ENCODE peak calls at places on chromosome 17, in nine cellular contexts. One of them, this sample, is unnamed.

GRCh38 chr17:1905190-1905919 is 75.5 kb downstream of the RPA1 start:
- DNase-seq in GM12878: no peak
- DNase-seq in esophagus squamous epithelium: no peak
- DNase-seq in body of pancreas: no peak
- DNase-seq in stomach: no peak
- DNase-seq in fibroblast of mammary gland: no peak
- DNase-seq in Panc1: no peak
- DNase-seq in choroid plexus epithelial cell: no peak
- DNase-seq in CD4-positive, alpha-beta T cell: no peak
- DNase-seq in this sample: no peak

GRCh38 chr17:64765191-64765889 is 103.2 kb upstream of the SMURF2 start:
- DNase-seq in GM12878: no peak
- DNase-seq in esophagus squamous epithelium: no peak
- DNase-seq in body of pancreas: no peak
- DNase-seq in stomach: no peak
- DNase-seq in fibroblast of mammary gland: no peak
- DNase-seq in Panc1: no peak
- DNase-seq in choroid plexus epithelial cell: no peak
- DNase-seq in CD4-positive, alpha-beta T cell: no peak
- DNase-seq in this sample: no peak

GRCh38 chr17:61519139-61519538 is 66.9 kb downstream of the TBX4 start:
- DNase-seq in GM12878: no peak
- DNase-seq in esophagus squamous epithelium: no peak
- DNase-seq in body of pancreas: no peak
- DNase-seq in stomach: no peak
- DNase-seq in fibroblast of mammary gland: no peak
- DNase-seq in Panc1: no peak
- DNase-seq in choroid plexus epithelial cell: no peak
- DNase-seq in CD4-positive, alpha-beta T cell: no peak
- DNase-seq in this sample: no peak

GRCh38 chr17:63526861-63527260 is 3.7 kb downstream of the KCNH6 start:
- DNase-seq in GM12878: no peak
- DNase-seq in esophagus squamous epithelium: no peak
- DNase-seq in body of pancreas: no peak
- DNase-seq in stomach: no peak
- DNase-seq in fibroblast of mammary gland: no peak
- DNase-seq in Panc1: no peak
- DNase-seq in choroid plexus epithelial cell: no peak
- DNase-seq in CD4-positive, alpha-beta T cell: no peak
- DNase-seq in this sample: no peak

GRCh38 chr17:72115789-72116520 is 4.9 kb upstream of the SOX9 start:
- DNase-seq in GM12878: no peak
- DNase-seq in esophagus squamous epithelium: no peak
- DNase-seq in body of pancreas: no peak
- DNase-seq in stomach: no peak
- DNase-seq in fibroblast of mammary gland: no peak
- DNase-seq in Panc1: no peak
- DNase-seq in choroid plexus epithelial cell: no peak
- DNase-seq in CD4-positive, alpha-beta T cell: no peak
- DNase-seq in this sample: no peak

GRCh38 chr17:49914096-49914490 is 54.9 kb upstream of the DLX4 start:
- DNase-seq in GM12878: no peak
- DNase-seq in esophagus squamous epithelium: no peak
- DNase-seq in body of pancreas: no peak
- DNase-seq in stomach: no peak
- DNase-seq in fibroblast of mammary gland: no peak
- DNase-seq in Panc1: no peak
- DNase-seq in choroid plexus epithelial cell: no peak
- DNase-seq in CD4-positive, alpha-beta T cell: no peak
- DNase-seq in this sample: no peak

GRCh38 chr17:33484559-33484958 is 191.5 kb upstream of the ASIC2 start:
- DNase-seq in GM12878: no peak
- DNase-seq in esophagus squamous epithelium: no peak
- DNase-seq in body of pancreas: no peak
- DNase-seq in stomach: no peak
- DNase-seq in fibroblast of mammary gland: no peak
- DNase-seq in Panc1: no peak
- DNase-seq in choroid plexus epithelial cell: no peak
- DNase-seq in CD4-positive, alpha-beta T cell: no peak
- DNase-seq in this sample: no peak

GRCh38 chr17:40568074-40568836 is 3.0 kb upstream of the CCR7 start:
- DNase-seq in GM12878: no peak
- DNase-seq in esophagus squamous epithelium: no peak
- DNase-seq in body of pancreas: no peak
- DNase-seq in stomach: no peak
- DNase-seq in fibroblast of mammary gland: no peak
- DNase-seq in Panc1: no peak
- DNase-seq in choroid plexus epithelial cell: no peak
- DNase-seq in CD4-positive, alpha-beta T cell: no peak
- DNase-seq in this sample: no peak

GRCh38 chr17:36592316-36592710 is 634 bp downstream of the DHRS11 start:
- DNase-seq in GM12878: no peak
- DNase-seq in esophagus squamous epithelium: no peak
- DNase-seq in body of pancreas: peak; percentile 25
- DNase-seq in stomach: no peak
- DNase-seq in fibroblast of mammary gland: no peak
- DNase-seq in Panc1: no peak
- DNase-seq in choroid plexus epithelial cell: peak; percentile 9
- DNase-seq in CD4-positive, alpha-beta T cell: no peak
- DNase-seq in this sample: no peak

GRCh38 chr17:50396261-50397110 is 837 bp downstream of the LRRC59 start:
- DNase-seq in GM12878: no peak
- DNase-seq in esophagus squamous epithelium: no peak
- DNase-seq in body of pancreas: peak; percentile 85
- DNase-seq in stomach: peak; percentile 83
- DNase-seq in fibroblast of mammary gland: peak; percentile 83
- DNase-seq in Panc1: no peak
- DNase-seq in choroid plexus epithelial cell: peak; percentile 65
- DNase-seq in CD4-positive, alpha-beta T cell: no peak
- DNase-seq in this sample: peak; percentile 78

GRCh38 chr17:29066603-29067002 is 23.7 kb downstream of the PIPOX start:
- DNase-seq in GM12878: no peak
- DNase-seq in esophagus squamous epithelium: no peak
- DNase-seq in body of pancreas: no peak
- DNase-seq in stomach: no peak
- DNase-seq in fibroblast of mammary gland: no peak
- DNase-seq in Panc1: no peak
- DNase-seq in choroid plexus epithelial cell: no peak
- DNase-seq in CD4-positive, alpha-beta T cell: no peak
- DNase-seq in this sample: no peak

GRCh38 chr17:68019675-68020450 is 15.7 kb upstream of the KPNA2 start:
- DNase-seq in GM12878: peak; percentile 97
- DNase-seq in esophagus squamous epithelium: peak; percentile 55
- DNase-seq in body of pancreas: peak; percentile 96
- DNase-seq in stomach: peak; percentile 97
- DNase-seq in fibroblast of mammary gland: peak; percentile 94
- DNase-seq in Panc1: peak; percentile 95
- DNase-seq in choroid plexus epithelial cell: peak; percentile 97
- DNase-seq in CD4-positive, alpha-beta T cell: peak; percentile 91
- DNase-seq in this sample: peak; percentile 95
- TF ChIP-seq CTCF in GM12878: peak; percentile 19
- TF ChIP-seq CTCF in esophagus squamous epithelium: peak; percentile 71
- TF ChIP-seq CTCF in body of pancreas: peak; percentile 85
- TF ChIP-seq CTCF in stomach: no peak
- TF ChIP-seq CTCF in fibroblast of mammary gland: no peak
- TF ChIP-seq CTCF in Panc1: no peak
- TF ChIP-seq CTCF in choroid plexus epithelial cell: no peak
- TF ChIP-seq CTCF in CD4-positive, alpha-beta T cell: peak; percentile 44
- TF ChIP-seq CTCF in this sample: no peak

GRCh38 chr17:17693955-17694228 is 12.6 kb downstream of the RAI1 start:
- DNase-seq in GM12878: no peak
- DNase-seq in esophagus squamous epithelium: no peak
- DNase-seq in body of pancreas: no peak
- DNase-seq in stomach: no peak
- DNase-seq in fibroblast of mammary gland: no peak
- DNase-seq in Panc1: no peak
- DNase-seq in choroid plexus epithelial cell: no peak
- DNase-seq in CD4-positive, alpha-beta T cell: no peak
- DNase-seq in this sample: no peak

GRCh38 chr17:17692353-17693252 is 11.3 kb downstream of the RAI1 start:
- DNase-seq in GM12878: no peak
- DNase-seq in esophagus squamous epithelium: no peak
- DNase-seq in body of pancreas: no peak
- DNase-seq in stomach: no peak
- DNase-seq in fibroblast of mammary gland: no peak
- DNase-seq in Panc1: no peak
- DNase-seq in choroid plexus epithelial cell: no peak
- DNase-seq in CD4-positive, alpha-beta T cell: no peak
- DNase-seq in this sample: no peak

GRCh38 chr17:17694229-17695081 is 13.2 kb downstream of the RAI1 start:
- DNase-seq in GM12878: no peak
- DNase-seq in esophagus squamous epithelium: no peak
- DNase-seq in body of pancreas: peak; percentile 70
- DNase-seq in stomach: peak; percentile 70
- DNase-seq in fibroblast of mammary gland: peak; percentile 56
- DNase-seq in Panc1: no peak
- DNase-seq in choroid plexus epithelial cell: peak; percentile 64
- DNase-seq in CD4-positive, alpha-beta T cell: peak; percentile 64
- DNase-seq in this sample: peak; percentile 73

GRCh38 chr17:17691468-17692263 is 10.4 kb downstream of the RAI1 start:
- DNase-seq in GM12878: peak; percentile 81
- DNase-seq in esophagus squamous epithelium: no peak
- DNase-seq in body of pancreas: no peak
- DNase-seq in stomach: peak; percentile 47
- DNase-seq in fibroblast of mammary gland: no peak
- DNase-seq in Panc1: no peak
- DNase-seq in choroid plexus epithelial cell: no peak
- DNase-seq in CD4-positive, alpha-beta T cell: no peak
- DNase-seq in this sample: no peak

GRCh38 chr17:17693253-17693954 is 12.1 kb downstream of the RAI1 start:
- DNase-seq in GM12878: no peak
- DNase-seq in esophagus squamous epithelium: no peak
- DNase-seq in body of pancreas: peak; percentile 86
- DNase-seq in stomach: peak; percentile 90
- DNase-seq in fibroblast of mammary gland: no peak
- DNase-seq in Panc1: no peak
- DNase-seq in choroid plexus epithelial cell: no peak
- DNase-seq in CD4-positive, alpha-beta T cell: no peak
- DNase-seq in this sample: peak; percentile 53
- TF ChIP-seq CTCF in GM12878: no peak
- TF ChIP-seq CTCF in esophagus squamous epithelium: no peak
- TF ChIP-seq CTCF in body of pancreas: no peak
- TF ChIP-seq CTCF in stomach: no peak
- TF ChIP-seq CTCF in fibroblast of mammary gland: no peak
- TF ChIP-seq CTCF in Panc1: no peak
- TF ChIP-seq CTCF in choroid plexus epithelial cell: no peak
- TF ChIP-seq CTCF in CD4-positive, alpha-beta T cell: no peak
- TF ChIP-seq CTCF in this sample: no peak

GRCh38 chr17:42050360-42051012 is at the start of gene C17orf113:
- DNase-seq in GM12878: no peak
- DNase-seq in esophagus squamous epithelium: no peak
- DNase-seq in body of pancreas: peak; percentile 77
- DNase-seq in stomach: peak; percentile 62
- DNase-seq in fibroblast of mammary gland: peak; percentile 6
- DNase-seq in Panc1: no peak
- DNase-seq in choroid plexus epithelial cell: peak; percentile 22
- DNase-seq in CD4-positive, alpha-beta T cell: peak; percentile 22
- DNase-seq in this sample: no peak
- TF ChIP-seq CTCF in GM12878: peak; percentile 59
- TF ChIP-seq CTCF in esophagus squamous epithelium: no peak
- TF ChIP-seq CTCF in body of pancreas: peak; percentile 53
- TF ChIP-seq CTCF in stomach: no peak
- TF ChIP-seq CTCF in fibroblast of mammary gland: peak; percentile 14
- TF ChIP-seq CTCF in Panc1: peak; percentile 69
- TF ChIP-seq CTCF in choroid plexus epithelial cell: peak; percentile 30
- TF ChIP-seq CTCF in CD4-positive, alpha-beta T cell: no peak
- TF ChIP-seq CTCF in this sample: peak; percentile 26

GRCh38 chr17:75524971-75525805 is at the start of gene LLGL2:
- DNase-seq in GM12878: no peak
- DNase-seq in esophagus squamous epithelium: peak; percentile 37
- DNase-seq in body of pancreas: peak; percentile 93
- DNase-seq in stomach: peak; percentile 93
- DNase-seq in fibroblast of mammary gland: no peak
- DNase-seq in Panc1: no peak
- DNase-seq in choroid plexus epithelial cell: peak; percentile 39
- DNase-seq in CD4-positive, alpha-beta T cell: peak; percentile 74
- DNase-seq in this sample: peak; percentile 84
- TF ChIP-seq CTCF in GM12878: peak; percentile 55
- TF ChIP-seq CTCF in esophagus squamous epithelium: peak; percentile 38
- TF ChIP-seq CTCF in body of pancreas: peak; percentile 59
- TF ChIP-seq CTCF in stomach: no peak
- TF ChIP-seq CTCF in fibroblast of mammary gland: no peak
- TF ChIP-seq CTCF in Panc1: no peak
- TF ChIP-seq CTCF in choroid plexus epithelial cell: peak; percentile 12
- TF ChIP-seq CTCF in CD4-positive, alpha-beta T cell: peak; percentile 44
- TF ChIP-seq CTCF in this sample: peak; percentile 27